ENCODE peak calls at places on chromosomes 1 and 21, in five cellular contexts. W is mesendoderm, N is neuronal stem cell, R is mesenchymal stem cell, J is trophoblast cell. X is an unnamed sample.

GRCh38 chr1:193185861-193186714 is at the start of gene B3GALT2:
- DNase-seq in W (no peak), N (no peak), R (peak), J (no peak), X (no peak)

GRCh38 chr1:4659247-4659646 is 4.8 kb downstream of the AJAP1 start:
- DNase-seq in W (peak), N (no peak), R (no peak), J (no peak), X (no peak)

GRCh38 chr1:64356636-64357256 is 113.2 kb upstream of the CACHD1 start:
- DNase-seq in W (peak), N (no peak), R (no peak), J (no peak), X (peak)

GRCh38 chr1:3478187-3478586 is 23.7 kb downstream of the ARHGEF16 start:
- DNase-seq in W (no peak), N (no peak), R (no peak), J (peak), X (no peak)

GRCh38 chr1:225567789-225568188 is 85.1 kb downstream of the ENAH start:
- DNase-seq in W (peak), N (no peak), R (no peak), J (no peak), X (no peak)

GRCh38 chr1:79373481-79374132 is 367.1 kb upstream of the ADGRL4 start:
- DNase-seq in W (no peak), N (no peak), R (no peak), J (no peak), X (no peak)

GRCh38 chr1:21385022-21385421 is 54.9 kb upstream of the NBPF3 start:
- DNase-seq in W (no peak), N (no peak), R (no peak), J (no peak), X (no peak)

GRCh38 chr1:76568839-76569238 is 298.4 kb upstream of the ST6GALNAC5 start:
- DNase-seq in W (no peak), N (no peak), R (no peak), J (no peak), X (no peak)

GRCh38 chr1:224707849-224708725 is 92.0 kb downstream of the CNIH3 start:
- DNase-seq in W (no peak), N (no peak), R (peak), J (no peak), X (no peak)

GRCh38 chr1:36322786-36323635 is 434 bp downstream of the EVA1B start:
- DNase-seq in W (peak), N (peak), R (peak), J (no peak), X (no peak)
- H3K18ac ChIP-seq in W (peak), N (peak), R (peak), J (peak), X (no peak)

GRCh38 chr1:236009857-236010256 is 55.0 kb downstream of the NID1 start:
- DNase-seq in W (no peak), N (no peak), R (peak), J (no peak), X (no peak)
- H3K18ac ChIP-seq in W (no peak), N (no peak), R (no peak), J (no peak), X (no peak)

DNA sequence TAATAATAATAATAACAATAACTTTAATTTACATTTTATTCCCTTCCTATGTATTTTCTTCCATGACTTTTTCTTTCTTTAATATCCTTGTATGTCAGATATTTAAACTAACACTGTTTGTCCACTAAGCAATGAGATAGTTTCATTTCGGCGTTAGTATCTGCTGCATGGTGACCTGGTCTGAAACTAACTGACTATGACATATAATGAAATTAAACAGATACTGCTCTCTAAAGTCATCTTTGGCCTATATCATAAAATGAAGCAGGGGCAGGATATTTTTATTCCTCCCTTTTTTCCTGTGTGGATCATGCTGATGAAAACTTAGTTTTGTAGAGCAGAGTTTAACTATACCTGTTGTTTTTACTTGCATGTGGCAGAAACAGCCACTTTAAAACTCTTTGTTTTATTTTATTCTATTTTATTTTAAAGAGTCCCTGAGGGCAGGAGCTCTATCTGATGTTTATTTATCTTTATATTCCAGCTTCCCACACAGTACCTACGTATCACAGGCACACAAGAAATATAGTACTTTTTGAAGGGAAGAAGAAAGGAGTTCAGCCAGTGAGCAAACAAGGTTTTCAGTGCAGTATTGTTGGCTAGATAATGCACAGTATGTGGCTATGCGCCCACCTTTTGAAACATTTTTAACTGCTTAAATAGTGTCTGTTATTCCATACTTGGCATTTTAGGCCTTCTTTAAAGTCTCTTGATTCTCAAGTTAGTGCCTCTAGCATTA is 165.6 kb downstream of the PHTF1 start:
- DNase-seq in W (no peak), N (no peak), R (no peak), J (no peak), X (no peak)
- H3K18ac ChIP-seq in W (no peak), N (no peak), R (no peak), J (no peak), X (no peak)

GRCh38 chr1:232965124-232965911 is 14.9 kb downstream of the NTPCR start:
- DNase-seq in W (no peak), N (no peak), R (no peak), J (no peak), X (no peak)
- H3K18ac ChIP-seq in W (no peak), N (no peak), R (no peak), J (peak), X (no peak)

GRCh38 chr1:98090351-98090750 is 169.5 kb upstream of the DPYD start:
- DNase-seq in W (no peak), N (no peak), R (no peak), J (no peak), X (no peak)
- H3K18ac ChIP-seq in W (no peak), N (no peak), R (no peak), J (no peak), X (no peak)

DNA sequence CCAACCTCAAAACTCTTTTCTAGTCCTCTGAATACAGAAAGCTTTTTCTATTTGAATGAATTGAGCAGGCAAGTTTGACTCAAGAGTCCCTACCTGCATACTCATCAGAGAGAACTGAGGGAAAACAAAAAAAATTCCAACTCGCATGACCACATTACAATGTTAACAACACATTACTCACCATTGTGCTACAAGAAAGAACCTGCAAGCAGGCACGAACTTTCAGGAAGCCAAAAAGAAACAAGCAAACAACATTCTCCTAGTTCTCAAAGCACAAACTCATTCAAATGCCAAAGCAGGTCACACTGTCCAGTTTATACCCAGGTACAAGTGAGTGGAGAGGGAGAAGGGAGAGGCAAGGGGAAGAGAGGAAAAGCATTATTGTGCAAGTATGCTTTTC is 14.6 kb downstream of the OTUD7B start:
- DNase-seq in W (peak), N (no peak), R (no peak), J (peak), X (no peak)
- H3K18ac ChIP-seq in W (no peak), N (no peak), R (no peak), J (no peak), X (no peak)

DNA sequence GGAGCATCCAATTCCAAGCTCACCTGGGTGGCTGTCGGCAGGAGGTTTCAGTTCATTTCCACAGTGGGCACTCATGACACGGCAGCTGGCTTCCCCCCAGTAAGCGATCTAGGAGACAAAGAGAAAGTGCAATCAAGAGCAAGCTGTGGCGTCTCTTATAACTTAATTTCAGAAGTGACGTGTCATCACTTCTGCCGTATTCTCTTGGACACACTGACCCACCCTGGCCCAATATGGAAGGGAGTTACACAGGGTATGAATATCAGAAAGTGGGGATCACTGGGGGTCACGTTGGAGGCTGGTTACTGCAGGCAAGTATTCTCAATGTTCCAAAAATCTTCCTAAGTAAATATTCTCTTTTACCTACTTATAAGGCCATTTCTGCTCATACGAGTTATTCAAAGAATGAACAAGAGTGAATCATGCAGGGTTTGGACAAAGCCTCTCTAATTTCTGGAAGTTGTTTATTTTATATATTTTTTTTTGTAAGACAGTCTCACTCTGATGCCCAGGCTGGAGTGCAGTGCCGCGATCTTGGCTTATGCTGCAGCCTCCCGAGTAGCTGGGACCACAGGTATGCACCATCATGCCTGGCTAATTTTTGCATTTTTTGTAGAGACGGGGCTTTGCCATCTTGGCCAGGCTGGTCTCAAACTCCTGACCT is 46.5 kb upstream of the GREM2 start:
- DNase-seq in W (no peak), N (no peak), R (no peak), J (no peak), X (no peak)
- H3K18ac ChIP-seq in W (no peak), N (no peak), R (no peak), J (no peak), X (no peak)

GRCh38 chr1:94069649-94070285 is 51.2 kb downstream of the ABCA4 start:
- DNase-seq in W (no peak), N (no peak), R (peak), J (no peak), X (no peak)
- H3K18ac ChIP-seq in W (no peak), N (no peak), R (peak), J (no peak), X (no peak)

DNA sequence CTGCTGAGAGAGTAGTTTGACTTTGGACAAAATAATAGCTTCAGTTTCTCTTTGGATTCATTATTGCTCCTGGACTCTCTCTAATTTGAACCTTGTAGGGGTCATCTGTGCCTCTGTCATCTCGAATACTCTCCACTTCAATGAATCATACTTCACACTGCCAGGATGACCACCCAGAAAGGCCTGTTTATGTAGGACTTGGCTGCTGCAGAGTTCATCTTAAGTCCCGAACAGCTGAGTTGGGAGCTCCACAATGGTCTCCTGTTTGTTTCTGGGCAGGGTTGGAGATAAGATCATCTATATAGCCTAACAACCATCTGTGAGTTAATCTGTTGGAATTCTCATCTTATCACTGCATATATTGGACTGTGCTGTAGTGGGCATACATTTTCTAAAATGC is 34.2 kb downstream of the ADAMTS1 start:
- DNase-seq in W (peak), N (no peak), R (peak), J (peak), X (no peak)
- H3K18ac ChIP-seq in W (no peak), N (no peak), R (no peak), J (no peak), X (no peak)

X was measured in H1.